ENCODE peak calls at places on chromosomes 6 and 20, in seven cellular contexts. A, S, L, T, O, D and M are unnamed samples.
A peak's percentile ranks its signal among the peaks of the same experiment; 100 is the strongest.

GRCh38 chr6:12474167-12475140 is 184.3 kb downstream of the EDN1 start:
- DNase-seq in S (no peak), O (no peak), A (no peak), L (peak; percentile 68), D (no peak), T (peak; percentile 24), M (no peak)

GRCh38 chr20:29762620-29763019 is 1494.8 kb upstream of the DEFB115 start:
- DNase-seq in O (no peak), T (no peak), L (no peak), D (no peak), A (no peak), S (no peak), M (no peak)

GRCh38 chr20:31517373-31517772 is 3.1 kb downstream of the HM13 start:
- DNase-seq in D (peak; percentile 71), A (no peak), T (no peak), S (no peak), O (peak; percentile 47), L (peak; percentile 81), M (peak; percentile 89)

GRCh38 chr20:64161595-64162238 is 2.5 kb upstream of the MYT1 start:
- DNase-seq in S (peak; percentile 52), A (no peak), L (peak; percentile 72), D (no peak), T (no peak), O (peak; percentile 35), M (no peak)

GRCh38 chr20:63895886-63896135 is 885 bp downstream of the DNAJC5 start:
- DNase-seq in S (no peak), L (no peak), A (peak; percentile 23), O (peak; percentile 33), D (no peak), T (no peak), M (no peak)

GRCh38 chr6:16519265-16520242 is 241.7 kb downstream of the ATXN1 start:
- DNase-seq in D (no peak), O (no peak), T (no peak), L (no peak), A (no peak), S (no peak), M (no peak)

GRCh38 chr20:57310821-57311514 is 18.6 kb upstream of the SPO11 start:
- DNase-seq in D (no peak), S (no peak), A (no peak), O (no peak), T (no peak), L (no peak), M (no peak)

GRCh38 chr20:41895633-41896032 is 277.5 kb upstream of the CHD6 start:
- DNase-seq in A (no peak), O (no peak), T (no peak), S (no peak), L (no peak), D (no peak), M (no peak)

GRCh38 chr6:110878751-110879539 is 4.4 kb downstream of the AMD1 start:
- DNase-seq in L (no peak), D (no peak), T (no peak), O (peak; percentile 21), S (no peak), A (peak; percentile 54), M (no peak)

GRCh38 chr6:135728589-135728988 is 122.9 kb upstream of the PDE7B start:
- DNase-seq in L (no peak), O (no peak), S (no peak), T (no peak), A (no peak), D (no peak), M (no peak)

GRCh38 chr6:27575594-27576361 is 102.9 kb upstream of the ZNF184 start:
- DNase-seq in T (peak; percentile 20), S (no peak), A (no peak), D (no peak), O (no peak), L (no peak), M (no peak)

GRCh38 chr20:6838181-6838826 is 70.8 kb downstream of the BMP2 start:
- DNase-seq in A (no peak), L (no peak), D (no peak), S (no peak), T (peak; percentile 1), O (no peak), M (no peak)

GRCh38 chr20:51583499-51583898 is 41.0 kb upstream of the NFATC2 start:
- DNase-seq in A (no peak), S (no peak), L (no peak), D (no peak), O (no peak), T (no peak), M (no peak)

GRCh38 chr20:11080776-11081406 is 407.1 kb upstream of the JAG1 start:
- DNase-seq in A (no peak), O (no peak), T (no peak), S (peak; percentile 27), L (peak; percentile 8), D (no peak), M (no peak)

GRCh38 chr20:44154521-44155001 is 32.4 kb downstream of the JPH2 start:
- DNase-seq in T (no peak), S (no peak), A (no peak), L (no peak), D (no peak), O (no peak), M (no peak)

GRCh38 chr6:25312703-25313102 is 33.5 kb downstream of the CARMIL1 start:
- DNase-seq in D (no peak), S (no peak), L (no peak), T (no peak), A (peak; percentile 29), O (peak; percentile 30), M (no peak)

GRCh38 chr6:153503810-153504209 is 372.7 kb upstream of the RGS17 start:
- DNase-seq in O (no peak), T (no peak), A (peak; percentile 12), D (no peak), L (no peak), S (no peak), M (no peak)

GRCh38 chr6:100172322-100172713 is 178.3 kb upstream of the MCHR2 start:
- DNase-seq in O (no peak), A (no peak), T (no peak), D (no peak), L (no peak), S (no peak), M (no peak)

DNA sequence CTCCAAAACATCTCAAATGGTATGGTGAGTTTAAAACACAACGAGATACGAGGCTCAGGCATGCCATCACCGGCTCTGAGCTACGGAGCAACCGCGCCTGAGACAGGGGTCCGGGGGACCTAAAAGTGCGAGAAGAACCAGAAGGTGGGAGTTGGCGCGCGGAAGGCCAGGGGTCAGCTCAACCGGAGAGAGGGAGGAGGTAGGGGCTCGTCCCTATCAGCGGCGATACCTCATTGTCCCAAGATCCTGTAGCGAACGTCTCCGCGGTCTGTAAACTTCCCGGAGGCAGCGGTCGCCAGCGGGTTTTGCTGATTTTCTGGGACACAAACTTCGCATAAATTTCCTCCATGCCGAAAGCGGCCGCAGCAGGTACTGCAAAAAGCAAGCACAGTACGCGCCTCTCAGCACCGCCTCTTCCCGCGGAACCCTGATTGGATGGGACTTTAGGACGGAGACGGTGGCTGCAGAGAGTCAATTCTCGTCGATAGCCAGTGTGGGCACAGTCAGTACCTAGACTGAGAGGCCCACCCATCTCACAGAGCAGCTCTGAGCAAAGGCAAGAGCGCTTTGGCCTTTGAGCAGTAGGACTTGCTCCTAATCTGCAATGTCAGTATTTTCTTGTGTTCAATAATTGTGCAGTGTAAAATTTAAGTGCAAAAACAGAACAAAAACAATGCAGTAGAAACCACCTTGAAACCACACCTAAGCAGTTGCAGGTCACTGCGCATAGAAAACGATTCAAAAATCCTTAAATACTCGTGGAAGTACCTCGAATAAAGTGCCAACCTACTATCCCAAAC is at the start of gene NUP43:
- DNase-seq in T (peak; percentile 86), A (peak; percentile 96), S (peak; percentile 95), O (peak; percentile 95), D (peak; percentile 93), L (peak; percentile 95), M (peak; percentile 99)
- TF ChIP-seq CTCF in T (peak; percentile 25), A (peak; percentile 67), S (peak; percentile 69), O (peak; percentile 45), D (peak; percentile 46), L (peak; percentile 53), M (no peak)

DNA sequence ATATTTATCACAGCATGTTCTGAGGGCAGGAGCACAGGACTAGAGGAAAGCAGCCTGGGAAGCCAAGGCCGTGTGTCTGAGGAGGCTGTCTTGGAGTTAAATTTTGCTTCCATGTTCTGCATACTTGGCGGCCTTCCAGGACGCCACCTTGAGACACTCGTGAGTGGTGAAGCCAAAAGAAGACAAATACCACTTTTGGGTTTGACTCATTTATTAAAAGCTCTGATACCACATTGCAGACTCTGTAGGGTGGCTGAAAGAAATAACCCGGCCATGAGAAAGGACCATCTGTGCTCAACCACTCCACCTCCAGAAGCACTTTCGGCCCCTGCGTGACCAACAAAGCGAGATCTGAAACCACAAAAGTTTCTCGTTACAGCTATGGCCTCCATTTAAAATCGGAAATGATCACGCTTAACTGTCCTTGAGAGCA is 120.0 kb downstream of the TMEM242 start:
- DNase-seq in L (peak; percentile 35), O (no peak), T (no peak), A (no peak), S (no peak), D (no peak), M (no peak)
- H3K4me3 ChIP-seq in L (no peak overlapping the region), O (no peak overlapping the region), T (peak overlapping the region; percentile 11), A (no peak overlapping the region), S (no peak overlapping the region), D (no peak overlapping the region), M (no peak overlapping the region)

DNA sequence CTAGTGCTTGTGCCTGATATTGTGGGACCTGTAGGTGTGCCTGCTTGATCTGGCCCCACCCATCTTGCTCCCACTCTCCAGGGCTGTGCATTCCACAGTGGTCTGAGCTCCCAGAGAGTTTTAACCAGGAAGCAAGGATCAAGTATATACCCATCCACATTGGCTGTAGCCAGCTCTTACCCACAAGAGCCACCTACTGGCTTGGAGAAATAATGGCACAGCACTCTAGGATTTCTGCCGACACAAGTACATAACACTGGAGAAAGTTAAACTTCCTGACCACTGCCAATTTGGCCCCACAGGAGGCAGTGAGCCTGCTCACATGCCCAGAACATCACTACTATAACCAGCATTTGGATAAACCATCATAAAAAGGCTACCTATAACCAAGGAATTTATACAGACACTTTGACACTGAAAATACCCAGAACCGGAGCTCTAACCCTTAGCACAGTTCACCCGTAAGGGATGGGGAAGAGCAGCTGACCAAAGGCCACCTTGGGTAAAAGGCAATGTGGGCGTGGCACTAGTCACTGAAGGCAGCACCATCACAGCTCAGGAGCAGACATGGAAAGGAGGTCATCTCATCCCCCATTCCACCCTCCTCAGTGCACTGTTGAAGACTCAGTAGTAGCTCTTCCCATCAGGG is 440.4 kb downstream of the BTBD3 start:
- DNase-seq in A (no peak), S (no peak), D (peak; percentile 50), L (no peak), T (no peak), O (no peak), M (no peak)
- TF ChIP-seq CTCF in A (peak; percentile 25), S (no peak), D (peak; percentile 55), L (no peak), T (no peak), O (no peak), M (no peak)

DNA sequence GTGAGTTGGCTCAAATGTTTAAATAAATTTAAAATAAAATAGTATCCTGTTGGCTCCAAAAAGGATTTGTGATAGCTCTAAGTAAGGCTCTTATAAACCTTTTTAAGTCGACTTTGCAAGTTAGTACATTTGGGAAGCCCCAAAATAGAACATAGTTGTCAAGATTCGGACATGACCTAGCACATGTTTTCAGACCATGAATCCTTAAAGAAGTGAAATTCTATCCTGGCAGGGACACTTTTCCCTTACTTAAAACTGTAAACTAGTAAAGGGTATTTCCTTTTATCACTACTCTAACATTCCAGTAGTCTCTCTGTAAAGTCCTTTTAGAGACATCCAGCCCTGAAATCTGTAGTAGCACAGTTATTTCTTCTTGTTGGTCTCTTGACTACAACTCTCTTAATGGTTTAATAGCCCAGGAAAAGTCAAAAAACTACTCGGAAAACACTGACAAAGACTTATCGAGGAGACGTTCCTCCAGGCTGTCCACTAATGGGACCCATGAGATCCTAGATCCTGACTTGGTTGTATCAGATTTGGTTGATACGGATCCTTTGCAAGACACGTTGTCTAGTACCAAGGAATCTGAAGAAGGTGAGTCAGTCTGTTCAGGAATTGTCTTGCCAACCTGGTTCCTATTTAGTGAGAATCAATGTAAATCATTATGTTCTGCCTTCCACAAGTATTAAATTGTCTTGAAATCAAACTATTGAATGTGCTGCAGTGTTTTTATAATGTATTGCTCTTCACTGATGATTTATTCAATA is 83.6 kb downstream of the SCAND1 start:
- DNase-seq in T (no peak), S (no peak), D (no peak), L (no peak), A (no peak), O (no peak), M (no peak)
- H3K4me3 ChIP-seq in T (no peak overlapping the region), S (no peak overlapping the region), D (no peak overlapping the region), L (peak overlapping the region; percentile 29), A (no peak overlapping the region), O (no peak overlapping the region), M (no peak overlapping the region)